ENCODE peak calls at places on chromosomes 12 and 14, in seven cellular contexts. P is GM12891, E is SK-N-SH, Q is K562, U is GM12878, Y is GM12892, T is HepG2. G is an unnamed sample.

GRCh38 chr14:62409909-62410308 is 635.3 kb downstream of the KCNH5 start:
- DNase-seq in P (no peak), E (no peak), Q (no peak), U (no peak), Y (no peak), T (no peak), G (no peak)

GRCh38 chr12:100755186-100755585 is 39.4 kb upstream of the ANO4 start:
- DNase-seq in P (no peak), E (no peak), Q (no peak), U (no peak), Y (no peak), T (no peak), G (no peak)

GRCh38 chr12:79547044-79547734 is 143.6 kb downstream of the PAWR start:
- DNase-seq in P (no peak), E (no peak), Q (no peak), U (no peak), Y (no peak), T (peak), G (peak)

GRCh38 chr12:31323466-31324115 is 2.4 kb downstream of the SINHCAF start:
- DNase-seq in P (peak), E (no peak), Q (peak), U (no peak), Y (peak), T (no peak), G (peak)

GRCh38 chr12:109949089-109949488 is 47.1 kb downstream of the GIT2 start:
- DNase-seq in P (no peak), E (no peak), Q (no peak), U (no peak), Y (no peak), T (peak), G (no peak)

GRCh38 chr14:87351007-87351406 is 642.0 kb downstream of the GALC start:
- DNase-seq in P (no peak), E (no peak), Q (no peak), U (no peak), Y (no peak), T (no peak), G (no peak)

GRCh38 chr14:104975481-104976197 is 2.5 kb downstream of the AHNAK2 start:
- DNase-seq in P (no peak), E (peak), Q (no peak), U (no peak), Y (no peak), T (no peak), G (no peak)

GRCh38 chr12:71694099-71694820 is 8.4 kb downstream of the TMEM19 start:
- DNase-seq in P (no peak), E (no peak), Q (no peak), U (peak), Y (peak), T (no peak), G (no peak)

GRCh38 chr14:98028156-98028555 is 1231.0 kb downstream of the VRK1 start:
- DNase-seq in P (no peak), E (no peak), Q (no peak), U (no peak), Y (no peak), T (no peak), G (no peak)

DNA sequence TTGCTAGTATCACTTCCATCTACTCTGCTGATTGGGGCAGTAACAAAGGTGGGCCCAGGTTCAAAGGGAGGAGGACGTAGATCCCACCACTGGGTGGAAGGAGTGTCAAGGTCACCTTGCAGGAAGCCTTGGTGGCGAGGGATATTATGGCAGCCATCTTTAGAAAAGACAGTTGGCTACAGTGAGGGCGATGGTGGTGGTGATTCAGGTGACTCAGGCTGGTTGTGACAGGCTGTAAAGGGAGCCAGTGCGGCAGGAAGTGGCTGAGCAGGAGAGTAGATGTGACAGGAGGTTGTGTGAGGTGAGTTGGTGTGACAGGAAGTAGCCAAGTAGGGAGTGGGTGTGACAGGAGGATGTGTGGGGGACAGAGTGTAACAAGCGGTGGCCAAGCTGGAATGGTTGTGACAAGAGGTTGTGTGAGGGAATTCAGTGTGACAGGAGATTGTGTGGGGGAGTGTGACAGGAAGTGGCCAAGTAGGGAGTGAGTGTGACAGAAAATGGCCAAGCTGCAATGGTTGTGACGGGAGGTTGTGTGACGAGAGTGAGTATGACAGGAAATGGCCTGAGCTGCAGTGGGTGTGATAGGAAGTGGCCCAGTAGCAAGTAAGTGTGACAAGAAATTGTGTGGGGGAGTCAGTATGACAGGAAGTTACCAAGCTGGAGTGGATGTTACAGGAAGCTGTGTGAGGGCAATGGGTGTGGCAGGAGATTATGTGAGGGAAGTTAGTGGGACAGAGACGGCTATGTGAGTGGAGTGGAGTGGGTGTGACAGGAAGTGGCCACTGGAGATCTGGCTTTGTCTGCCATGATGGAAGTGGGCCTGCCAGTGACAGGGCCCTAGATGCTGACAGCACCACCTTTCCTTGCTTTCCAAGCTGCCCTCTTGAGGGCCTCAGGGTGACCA is 136.5 kb upstream of the MYL2 start:
- DNase-seq in P (peak), E (peak), Q (peak), U (peak), Y (peak), T (no peak), G (no peak)
- TF ChIP-seq TAF1 in P (no peak), E (no peak), Q (no peak), U (no peak), Y (no peak), T (no peak), G (no peak)

GRCh38 chr12:66168410-66168809 is 1.4 kb downstream of the TMBIM4 start:
- DNase-seq in P (no peak), E (no peak), Q (peak), U (no peak), Y (no peak), T (no peak), G (no peak)
- TF ChIP-seq TAF1 in P (no peak), E (no peak), Q (no peak), U (no peak), Y (no peak), T (no peak), G (no peak)

GRCh38 chr12:69838086-69838440 is 13.0 kb downstream of the MYRFL start:
- DNase-seq in P (no peak), E (no peak), Q (no peak), U (no peak), Y (no peak), T (no peak), G (no peak)

GRCh38 chr12:69843653-69844052 is 18.6 kb downstream of the MYRFL start:
- DNase-seq in P (no peak), E (no peak), Q (no peak), U (no peak), Y (no peak), T (no peak), G (no peak)

GRCh38 chr12:69837191-69838085 is 12.4 kb downstream of the MYRFL start:
- DNase-seq in P (no peak), E (no peak), Q (no peak), U (no peak), Y (no peak), T (peak), G (no peak)

GRCh38 chr12:69844416-69844815 is 19.4 kb downstream of the MYRFL start:
- DNase-seq in P (no peak), E (no peak), Q (no peak), U (no peak), Y (no peak), T (no peak), G (no peak)

DNA sequence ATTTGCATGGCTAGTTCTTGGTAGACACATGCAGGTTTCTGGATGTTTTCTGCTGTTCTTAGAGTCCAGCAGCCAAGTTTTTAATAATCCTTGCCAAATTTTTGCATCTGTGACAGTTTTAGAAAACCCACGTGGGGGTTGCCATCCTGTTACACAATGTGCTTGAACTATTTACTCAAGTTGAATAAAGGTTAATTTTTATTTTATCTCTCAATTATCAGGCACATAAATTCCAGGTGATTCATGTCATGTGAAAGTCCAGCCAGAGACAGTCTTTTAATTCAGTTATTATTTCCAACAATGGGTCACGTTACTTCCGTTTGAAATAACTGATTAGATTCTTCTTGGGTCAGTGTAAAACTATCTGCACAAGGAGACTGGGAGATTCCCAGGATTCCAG is 15.7 kb downstream of the MYRFL start:
- DNase-seq in P (no peak), E (no peak), Q (no peak), U (no peak), Y (no peak), T (no peak), G (no peak)
- TF ChIP-seq TAF1 in P (no peak), E (no peak), Q (no peak), U (no peak), Y (no peak), T (no peak), G (no peak)

DNA sequence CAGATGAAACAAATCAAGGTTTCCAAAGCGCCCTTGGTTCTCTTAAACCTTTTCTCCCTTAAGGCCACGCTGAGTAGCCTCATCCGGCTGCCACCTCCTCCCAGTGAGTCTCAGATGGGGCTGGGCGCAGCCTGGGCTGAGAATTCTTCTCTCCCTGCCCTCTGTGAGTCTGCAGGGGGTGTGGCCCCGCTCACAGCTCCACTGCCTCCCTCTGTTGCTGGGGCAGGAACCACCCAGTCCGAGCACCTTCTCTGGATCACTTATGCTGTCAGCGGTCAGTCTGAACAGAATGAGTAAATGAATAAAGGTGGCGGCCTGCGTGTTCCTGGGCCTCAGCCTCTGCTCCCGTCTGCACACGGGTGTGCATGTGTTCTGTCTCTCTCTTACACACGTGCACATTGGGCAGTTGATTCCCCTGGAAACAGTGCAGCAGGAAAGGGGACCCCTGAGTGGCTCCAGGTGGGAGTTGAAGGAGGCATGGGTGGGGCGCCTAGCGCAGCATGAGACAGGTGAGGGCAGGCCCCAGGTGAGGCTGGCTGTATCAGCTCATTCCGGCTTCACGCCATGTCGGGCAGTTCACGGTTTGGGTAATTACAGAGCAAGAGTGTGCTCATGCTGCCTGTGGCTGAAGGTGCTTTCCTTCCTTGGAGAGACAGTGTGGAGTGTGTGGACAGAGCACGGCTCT is 4.3 kb downstream of the PAPLN start:
- DNase-seq in P (no peak), E (peak), Q (no peak), U (no peak), Y (no peak), T (no peak), G (no peak)
- TF ChIP-seq TAF1 in P (no peak), E (no peak), Q (no peak), U (no peak), Y (no peak), T (no peak), G (no peak)

G was measured in H1.